ENCODE peak calls at places on chromosomes 7 and 10, in four cellular contexts. F is thyroid gland, X is A673, Q is cardiac muscle cell. O is an unnamed sample.

GRCh38 chr7:1940402-1940786 is 270.3 kb downstream of the ELFN1 start:
- DNase-seq in Q (no peak), X (no peak), F (peak; percentile 33), O (peak; percentile 67)

GRCh38 chr10:85603167-85603940 is 763.2 kb downstream of the GRID1 start:
- DNase-seq in Q (no peak), X (no peak), F (no peak), O (no peak)

GRCh38 chr7:36896418-36896817 is 172.1 kb upstream of the AOAH start:
- DNase-seq in F (no peak), X (no peak), Q (no peak), O (no peak)

GRCh38 chr7:116578526-116578925 is 53.7 kb downstream of the CAV1 start:
- DNase-seq in F (no peak), Q (no peak), X (no peak), O (no peak)

GRCh38 chr7:18421297-18422004 is 74.1 kb upstream of the HDAC9 start:
- DNase-seq in F (no peak), X (peak; percentile 28), Q (peak; percentile 8), O (no peak)

GRCh38 chr10:119651514-119652327 is 541 bp downstream of the BAG3 start:
- DNase-seq in X (no peak), Q (peak; percentile 59), F (peak; percentile 35), O (no peak)

GRCh38 chr7:115124409-115124939 is 202.6 kb downstream of the MDFIC start:
- DNase-seq in Q (no peak), F (peak; percentile 19), X (peak; percentile 69), O (no peak)

GRCh38 chr10:48670978-48671913 is 13.4 kb upstream of the WDFY4 start:
- DNase-seq in F (no peak), X (no peak), Q (no peak), O (no peak)

GRCh38 chr7:115906690-115907089 is 123.9 kb downstream of the TFEC start:
- DNase-seq in X (no peak), F (no peak), Q (no peak), O (no peak)

GRCh38 chr10:70358446-70358845 is 24.0 kb downstream of the LRRC20 start:
- DNase-seq in X (no peak), F (no peak), Q (no peak), O (no peak)

GRCh38 chr7:101912711-101913110 is 95.3 kb downstream of the CUX1 start:
- DNase-seq in X (no peak), Q (no peak), F (no peak), O (no peak)

GRCh38 chr10:88974012-88974411 is 16.6 kb upstream of the FAS start:
- DNase-seq in F (no peak), Q (no peak), X (no peak), O (no peak)

GRCh38 chr7:1233328-1234048 is 816 bp downstream of the UNCX start:
- DNase-seq in F (peak; percentile 14), Q (no peak), X (no peak), O (no peak)

GRCh38 chr7:141221007-141221612 is 147.2 kb downstream of the TMEM178B start:
- DNase-seq in Q (peak; percentile 71), X (peak; percentile 6), F (no peak), O (no peak)

GRCh38 chr7:148747274-148747673 is 48.6 kb downstream of the CUL1 start:
- DNase-seq in Q (peak; percentile 24), F (peak; percentile 30), X (no peak), O (no peak)

GRCh38 chr10:13448216-13448615 is 80.6 kb downstream of the BEND7 start:
- DNase-seq in Q (no peak), F (no peak), X (no peak), O (no peak)

GRCh38 chr7:45888993-45889366 is 692 bp downstream of the IGFBP1 start:
- DNase-seq in F (no peak), Q (no peak), X (no peak), O (no peak)

DNA sequence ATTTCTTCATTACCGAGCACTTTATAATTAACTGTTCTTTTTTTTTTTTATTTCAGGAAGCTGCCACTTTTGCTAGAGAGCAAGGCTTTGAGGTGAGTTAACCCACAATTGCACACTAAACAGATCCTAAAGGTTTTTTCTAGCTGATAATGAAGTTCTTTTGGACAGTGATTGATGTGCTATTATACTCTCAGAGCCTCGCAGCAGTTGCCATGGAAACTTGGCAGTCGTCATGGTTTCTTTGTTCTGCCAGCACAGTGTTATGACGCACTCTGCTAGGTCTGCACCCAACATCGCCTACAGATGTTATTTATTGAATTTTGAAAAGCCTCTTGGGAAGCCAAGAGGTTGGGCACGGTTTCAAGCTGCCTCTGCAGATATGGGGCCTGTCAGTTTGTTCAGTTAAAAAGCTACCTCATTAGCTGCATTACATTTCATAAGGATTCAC is 237.2 kb upstream of the KAT6B start:
- DNase-seq in Q (peak; percentile 59), X (peak; percentile 98), F (peak; percentile 94), O (peak; percentile 86)
- H3K4me1 ChIP-seq in Q (peaks cover 83% of the 10 kb centered on the region), X (peaks cover 51% of the 10 kb centered on the region), F (peaks cover 62% of the 10 kb centered on the region), O (no peaks in the 10 kb centered on the region)

GRCh38 chr7:133082390-133082766 is 488 bp upstream of the CHCHD3 start:
- DNase-seq in X (no peak), Q (no peak), F (no peak), O (no peak)
- H3K4me3 ChIP-seq in X (peak overlapping the region; percentile 92), Q (no peak overlapping the region), F (no peak overlapping the region), O (no peak overlapping the region)

DNA sequence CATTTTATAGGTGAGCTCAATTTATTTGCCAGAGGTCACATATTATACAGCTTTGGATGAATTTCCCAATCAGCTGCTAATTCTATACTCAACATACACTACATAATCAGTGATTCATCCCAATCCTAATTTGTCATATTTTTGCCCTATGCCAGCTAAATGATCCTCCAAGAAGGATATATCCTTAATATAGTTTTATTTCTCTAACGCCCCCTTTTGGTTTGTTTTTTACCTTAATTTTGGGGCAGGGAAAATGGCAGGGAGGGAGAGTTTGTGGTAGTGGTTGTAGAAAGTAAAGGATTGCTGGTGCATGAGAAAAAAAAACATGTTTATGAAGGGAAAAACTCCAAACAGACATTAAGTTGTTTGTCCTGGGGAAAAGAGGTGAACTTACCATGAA is 31.9 kb downstream of the WASL start:
- DNase-seq in F (no peak), Q (no peak), X (no peak), O (no peak)
- H3K4me1 ChIP-seq in F (peaks cover 22% of the 10 kb centered on the region), Q (no peaks in the 10 kb centered on the region), X (peaks cover 9% of the 10 kb centered on the region), O (peaks cover 29% of the 10 kb centered on the region)

DNA sequence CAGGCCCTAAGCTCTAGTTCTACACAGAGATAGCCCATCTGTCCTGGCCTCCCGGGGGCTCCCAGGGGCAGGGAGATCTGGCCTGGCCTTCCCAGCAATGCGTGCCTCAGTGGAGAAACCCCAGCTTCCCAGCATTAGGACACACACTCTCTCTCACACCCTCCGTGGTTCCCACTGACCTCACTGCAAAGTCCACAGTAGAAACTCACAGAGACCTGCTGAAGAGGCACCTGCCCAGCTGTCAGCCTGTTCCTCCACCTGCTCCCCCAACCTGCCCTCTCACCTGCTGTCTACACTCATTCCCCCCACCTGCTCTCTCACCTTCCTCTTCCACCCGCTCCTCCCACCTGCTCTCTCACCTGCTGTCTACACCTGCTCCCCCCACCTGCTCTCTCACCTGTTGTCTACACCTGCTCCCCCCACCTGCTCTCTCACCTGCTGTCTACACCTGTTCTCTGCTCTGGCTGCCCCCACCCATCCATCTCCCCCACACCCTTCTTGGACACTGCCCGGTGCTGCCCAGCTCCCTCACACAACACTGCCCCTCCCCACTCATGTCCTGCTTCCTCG is 21.1 kb upstream of the PFKP start:
- DNase-seq in X (no peak), Q (no peak), F (no peak), O (no peak)
- H3K4me3 ChIP-seq in X (no peak overlapping the region), Q (no peak overlapping the region), F (no peak overlapping the region), O (no peak overlapping the region)

GRCh38 chr10:34771106-34771505 is 44.0 kb downstream of the PARD3 start:
- DNase-seq in X (no peak), Q (no peak), F (no peak), O (no peak)

GRCh38 chr10:34769941-34770340 is 45.2 kb downstream of the PARD3 start:
- DNase-seq in X (no peak), F (no peak), Q (no peak), O (no peak)

GRCh38 chr10:34775044-34775637 is 40.0 kb downstream of the PARD3 start:
- DNase-seq in X (no peak), Q (no peak), F (no peak), O (no peak)

GRCh38 chr10:34776090-34776690 is 38.9 kb downstream of the PARD3 start:
- DNase-seq in F (no peak), Q (no peak), X (peak; percentile 34), O (no peak)

DNA sequence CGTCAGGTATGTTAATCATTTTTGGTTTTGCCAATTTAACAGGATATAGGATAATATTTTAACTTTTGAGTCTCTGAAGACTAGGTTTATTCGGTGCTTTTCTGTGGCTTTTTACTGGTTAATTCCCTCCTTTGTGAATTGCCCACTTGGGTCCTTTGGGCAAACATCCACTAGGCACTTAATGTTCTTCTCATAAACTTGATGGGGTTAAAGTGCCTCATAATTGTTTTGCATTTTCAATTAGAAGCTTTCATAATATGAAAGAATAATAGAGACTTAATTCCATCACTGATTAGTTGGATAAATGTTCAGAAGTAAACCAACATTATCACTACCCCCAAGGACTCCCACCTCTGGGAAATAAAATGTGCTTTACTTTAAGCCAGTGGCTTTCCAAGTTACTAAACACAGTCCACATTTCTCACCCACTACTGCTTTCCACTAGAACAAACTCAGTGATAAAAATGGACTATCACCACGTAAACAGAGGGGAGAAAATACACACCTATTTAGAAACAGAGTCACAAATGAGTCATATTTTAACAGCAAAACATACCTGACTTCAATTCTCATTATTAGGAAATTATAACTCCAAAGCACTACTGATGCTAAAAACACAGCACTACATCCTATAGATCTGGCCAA is 41.4 kb downstream of the PARD3 start:
- DNase-seq in Q (no peak), X (no peak), F (no peak), O (no peak)
- H3K4me1 ChIP-seq in Q (peaks cover 12% of the 10 kb centered on the region), X (peaks cover 10% of the 10 kb centered on the region), F (peaks cover 14% of the 10 kb centered on the region), O (peaks cover 11% of the 10 kb centered on the region)

GRCh38 chr10:99913831-99914235 is 95.9 kb downstream of the DNMBP start:
- DNase-seq in F (peak; percentile 54), X (peak; percentile 92), Q (peak; percentile 91), O (no peak)
- H3K4me3 ChIP-seq in F (no peak overlapping the region), X (peak overlapping the region; percentile 58), Q (peak overlapping the region; percentile 58), O (no peak overlapping the region)

O was measured in lung.